ENCODE peak calls at places on chromosomes 2 and 18, in nine cellular contexts. One of them, this sample, is unnamed.
A peak's percentile ranks its signal among the peaks of the same experiment; 100 is the strongest.

GRCh38 chr2:182949572-182950189 is 83.2 kb upstream of the FRZB start:
- DNase-seq in IMR-90: peak; percentile 30
- DNase-seq in breast epithelium: no peak
- DNase-seq in tibial nerve: no peak
- DNase-seq in spleen: no peak
- DNase-seq in uterus: no peak
- DNase-seq in lower leg skin: no peak
- DNase-seq in ovary: no peak
- DNase-seq in adrenal gland: no peak
- DNase-seq in this sample: no peak

GRCh38 chr2:660029-660428 is 17.2 kb downstream of the TMEM18 start:
- DNase-seq in IMR-90: no peak
- DNase-seq in breast epithelium: no peak
- DNase-seq in tibial nerve: no peak
- DNase-seq in spleen: no peak
- DNase-seq in uterus: no peak
- DNase-seq in lower leg skin: no peak
- DNase-seq in ovary: no peak
- DNase-seq in adrenal gland: peak; percentile 41
- DNase-seq in this sample: no peak

GRCh38 chr2:68024450-68024849 is 38.4 kb downstream of the C1D start:
- DNase-seq in IMR-90: no peak
- DNase-seq in breast epithelium: no peak
- DNase-seq in tibial nerve: no peak
- DNase-seq in spleen: no peak
- DNase-seq in uterus: no peak
- DNase-seq in lower leg skin: no peak
- DNase-seq in ovary: no peak
- DNase-seq in adrenal gland: no peak
- DNase-seq in this sample: no peak

GRCh38 chr2:231168460-231169139 is 29.8 kb upstream of the ARMC9 start:
- DNase-seq in IMR-90: no peak
- DNase-seq in breast epithelium: no peak
- DNase-seq in tibial nerve: no peak
- DNase-seq in spleen: no peak
- DNase-seq in uterus: no peak
- DNase-seq in lower leg skin: no peak
- DNase-seq in ovary: no peak
- DNase-seq in adrenal gland: no peak
- DNase-seq in this sample: no peak

GRCh38 chr2:33785201-33786106 is 186.4 kb upstream of the FAM98A start:
- DNase-seq in IMR-90: peak; percentile 10
- DNase-seq in breast epithelium: no peak
- DNase-seq in tibial nerve: no peak
- DNase-seq in spleen: no peak
- DNase-seq in uterus: no peak
- DNase-seq in lower leg skin: no peak
- DNase-seq in ovary: no peak
- DNase-seq in adrenal gland: no peak
- DNase-seq in this sample: no peak

GRCh38 chr2:171167352-171167997 is 6.8 kb upstream of the TLK1 start:
- DNase-seq in IMR-90: peak; percentile 24
- DNase-seq in breast epithelium: no peak
- DNase-seq in tibial nerve: no peak
- DNase-seq in spleen: no peak
- DNase-seq in uterus: no peak
- DNase-seq in lower leg skin: no peak
- DNase-seq in ovary: no peak
- DNase-seq in adrenal gland: no peak
- DNase-seq in this sample: no peak

GRCh38 chr18:25278415-25278814 is 73.6 kb downstream of the ZNF521 start:
- DNase-seq in IMR-90: peak; percentile 13
- DNase-seq in breast epithelium: no peak
- DNase-seq in tibial nerve: no peak
- DNase-seq in spleen: no peak
- DNase-seq in uterus: no peak
- DNase-seq in lower leg skin: no peak
- DNase-seq in ovary: no peak
- DNase-seq in adrenal gland: no peak
- DNase-seq in this sample: no peak

GRCh38 chr2:46257476-46257875 is 39.7 kb upstream of the EPAS1 start:
- DNase-seq in IMR-90: peak; percentile 78
- DNase-seq in breast epithelium: no peak
- DNase-seq in tibial nerve: no peak
- DNase-seq in spleen: no peak
- DNase-seq in uterus: no peak
- DNase-seq in lower leg skin: no peak
- DNase-seq in ovary: no peak
- DNase-seq in adrenal gland: no peak
- DNase-seq in this sample: no peak

DNA sequence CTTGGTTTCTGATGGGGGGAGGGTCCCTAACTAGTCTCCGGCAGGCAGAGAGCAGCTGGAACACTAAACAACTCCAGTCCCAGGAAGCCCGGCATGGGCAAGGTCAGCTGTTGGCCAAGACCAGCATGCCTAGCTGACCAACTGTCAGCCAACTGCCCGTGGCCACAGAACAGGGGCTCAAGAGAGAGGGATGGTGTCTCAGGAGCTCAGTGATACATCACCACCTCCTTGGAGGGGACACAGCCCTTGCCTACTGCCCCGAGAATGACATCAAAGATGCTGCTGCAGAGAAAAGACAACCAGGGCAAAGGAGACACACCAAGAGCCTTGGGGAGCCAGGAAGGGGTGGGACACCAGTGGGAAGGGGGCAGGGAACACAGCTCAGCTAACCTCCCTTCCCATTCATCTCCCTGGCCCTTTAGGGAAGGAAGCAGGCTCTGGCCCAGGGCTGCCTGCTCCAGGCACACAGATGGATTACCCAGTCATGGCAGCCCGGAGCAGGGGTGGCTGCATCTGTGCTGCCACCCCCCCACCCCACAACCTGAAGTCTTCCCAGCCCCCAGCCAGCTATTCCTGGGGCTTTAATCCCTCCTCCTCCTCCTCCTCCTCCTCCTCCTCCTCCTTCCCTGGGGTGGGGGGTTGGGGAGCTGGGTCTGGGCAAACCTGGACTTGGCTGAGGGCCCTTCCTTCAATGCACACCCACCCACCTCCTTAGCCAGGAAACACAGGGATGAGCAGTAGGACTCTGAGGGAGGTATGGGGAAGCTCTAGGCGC is 1.9 kb downstream of the BIN1 start:
- DNase-seq in IMR-90: no peak
- DNase-seq in breast epithelium: peak; percentile 48
- DNase-seq in tibial nerve: no peak
- DNase-seq in spleen: peak; percentile 74
- DNase-seq in uterus: peak; percentile 22
- DNase-seq in lower leg skin: no peak
- DNase-seq in ovary: no peak
- DNase-seq in adrenal gland: peak; percentile 60
- DNase-seq in this sample: no peak
- TF ChIP-seq POLR2A in IMR-90: no peak
- TF ChIP-seq POLR2A in breast epithelium: no peak
- TF ChIP-seq POLR2A in tibial nerve: no peak
- TF ChIP-seq POLR2A in spleen: no peak
- TF ChIP-seq POLR2A in uterus: no peak
- TF ChIP-seq POLR2A in lower leg skin: no peak
- TF ChIP-seq POLR2A in ovary: no peak
- TF ChIP-seq POLR2A in adrenal gland: no peak
- TF ChIP-seq POLR2A in this sample: no peak

GRCh38 chr2:203705184-203705583 is 1.3 kb upstream of the CD28 start:
- DNase-seq in IMR-90: no peak
- DNase-seq in breast epithelium: no peak
- DNase-seq in tibial nerve: no peak
- DNase-seq in spleen: no peak
- DNase-seq in uterus: no peak
- DNase-seq in lower leg skin: no peak
- DNase-seq in ovary: no peak
- DNase-seq in adrenal gland: no peak
- DNase-seq in this sample: no peak

GRCh38 chr2:203708846-203709815 is 2.7 kb downstream of the CD28 start:
- DNase-seq in IMR-90: no peak
- DNase-seq in breast epithelium: no peak
- DNase-seq in tibial nerve: no peak
- DNase-seq in spleen: no peak
- DNase-seq in uterus: no peak
- DNase-seq in lower leg skin: no peak
- DNase-seq in ovary: no peak
- DNase-seq in adrenal gland: no peak
- DNase-seq in this sample: no peak

GRCh38 chr2:203710211-203710610 is 3.8 kb downstream of the CD28 start:
- DNase-seq in IMR-90: no peak
- DNase-seq in breast epithelium: no peak
- DNase-seq in tibial nerve: no peak
- DNase-seq in spleen: no peak
- DNase-seq in uterus: no peak
- DNase-seq in lower leg skin: no peak
- DNase-seq in ovary: no peak
- DNase-seq in adrenal gland: no peak
- DNase-seq in this sample: no peak

GRCh38 chr2:203707530-203707929 is 1.1 kb downstream of the CD28 start:
- DNase-seq in IMR-90: no peak
- DNase-seq in breast epithelium: no peak
- DNase-seq in tibial nerve: no peak
- DNase-seq in spleen: no peak
- DNase-seq in uterus: no peak
- DNase-seq in lower leg skin: no peak
- DNase-seq in ovary: no peak
- DNase-seq in adrenal gland: no peak
- DNase-seq in this sample: no peak

DNA sequence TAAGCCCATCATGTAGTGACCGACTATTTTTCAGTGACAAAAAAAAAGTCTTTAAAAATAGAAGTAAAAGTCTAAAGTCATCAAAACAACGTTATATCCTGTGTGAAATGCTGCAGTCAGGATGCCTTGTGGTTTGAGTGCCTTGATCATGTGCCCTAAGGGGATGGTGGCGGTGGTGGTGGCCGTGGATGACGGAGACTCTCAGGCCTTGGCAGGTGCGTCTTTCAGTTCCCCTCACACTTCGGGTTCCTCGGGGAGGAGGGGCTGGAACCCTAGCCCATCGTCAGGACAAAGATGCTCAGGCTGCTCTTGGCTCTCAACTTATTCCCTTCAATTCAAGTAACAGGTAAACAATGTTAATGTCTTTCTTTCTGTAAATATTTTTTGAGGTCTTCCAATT is at the start of gene CD28:
- DNase-seq in IMR-90: no peak
- DNase-seq in breast epithelium: no peak
- DNase-seq in tibial nerve: peak; percentile 22
- DNase-seq in spleen: peak; percentile 91
- DNase-seq in uterus: no peak
- DNase-seq in lower leg skin: no peak
- DNase-seq in ovary: no peak
- DNase-seq in adrenal gland: no peak
- DNase-seq in this sample: no peak
- TF ChIP-seq POLR2A in IMR-90: no peak
- TF ChIP-seq POLR2A in breast epithelium: no peak
- TF ChIP-seq POLR2A in tibial nerve: no peak
- TF ChIP-seq POLR2A in spleen: no peak
- TF ChIP-seq POLR2A in uterus: no peak
- TF ChIP-seq POLR2A in lower leg skin: no peak
- TF ChIP-seq POLR2A in ovary: no peak
- TF ChIP-seq POLR2A in adrenal gland: no peak
- TF ChIP-seq POLR2A in this sample: no peak

GRCh38 chr2:217147751-217148318 is 288.0 kb upstream of the TNP1 start:
- DNase-seq in IMR-90: peak; percentile 70
- DNase-seq in breast epithelium: no peak
- DNase-seq in tibial nerve: no peak
- DNase-seq in spleen: no peak
- DNase-seq in uterus: no peak
- DNase-seq in lower leg skin: no peak
- DNase-seq in ovary: no peak
- DNase-seq in adrenal gland: no peak
- DNase-seq in this sample: no peak
- TF ChIP-seq POLR2A in IMR-90: no peak
- TF ChIP-seq POLR2A in breast epithelium: no peak
- TF ChIP-seq POLR2A in tibial nerve: no peak
- TF ChIP-seq POLR2A in spleen: no peak
- TF ChIP-seq POLR2A in uterus: no peak
- TF ChIP-seq POLR2A in lower leg skin: no peak
- TF ChIP-seq POLR2A in ovary: no peak
- TF ChIP-seq POLR2A in adrenal gland: no peak
- TF ChIP-seq POLR2A in this sample: no peak

GRCh38 chr2:157438907-157439791 is 4.7 kb downstream of the CYTIP start:
- DNase-seq in IMR-90: no peak
- DNase-seq in breast epithelium: no peak
- DNase-seq in tibial nerve: no peak
- DNase-seq in spleen: no peak
- DNase-seq in uterus: no peak
- DNase-seq in lower leg skin: no peak
- DNase-seq in ovary: no peak
- DNase-seq in adrenal gland: no peak
- DNase-seq in this sample: no peak

GRCh38 chr2:157440404-157441071 is 3.4 kb downstream of the CYTIP start:
- DNase-seq in IMR-90: no peak
- DNase-seq in breast epithelium: no peak
- DNase-seq in tibial nerve: no peak
- DNase-seq in spleen: peak; percentile 75
- DNase-seq in uterus: no peak
- DNase-seq in lower leg skin: no peak
- DNase-seq in ovary: no peak
- DNase-seq in adrenal gland: no peak
- DNase-seq in this sample: no peak

GRCh38 chr2:157442136-157442535 is 1.8 kb downstream of the CYTIP start:
- DNase-seq in IMR-90: no peak
- DNase-seq in breast epithelium: no peak
- DNase-seq in tibial nerve: no peak
- DNase-seq in spleen: no peak
- DNase-seq in uterus: no peak
- DNase-seq in lower leg skin: no peak
- DNase-seq in ovary: no peak
- DNase-seq in adrenal gland: no peak
- DNase-seq in this sample: no peak

GRCh38 chr2:157441072-157441454 is 2.8 kb downstream of the CYTIP start:
- DNase-seq in IMR-90: no peak
- DNase-seq in breast epithelium: no peak
- DNase-seq in tibial nerve: no peak
- DNase-seq in spleen: no peak
- DNase-seq in uterus: no peak
- DNase-seq in lower leg skin: no peak
- DNase-seq in ovary: no peak
- DNase-seq in adrenal gland: no peak
- DNase-seq in this sample: no peak

DNA sequence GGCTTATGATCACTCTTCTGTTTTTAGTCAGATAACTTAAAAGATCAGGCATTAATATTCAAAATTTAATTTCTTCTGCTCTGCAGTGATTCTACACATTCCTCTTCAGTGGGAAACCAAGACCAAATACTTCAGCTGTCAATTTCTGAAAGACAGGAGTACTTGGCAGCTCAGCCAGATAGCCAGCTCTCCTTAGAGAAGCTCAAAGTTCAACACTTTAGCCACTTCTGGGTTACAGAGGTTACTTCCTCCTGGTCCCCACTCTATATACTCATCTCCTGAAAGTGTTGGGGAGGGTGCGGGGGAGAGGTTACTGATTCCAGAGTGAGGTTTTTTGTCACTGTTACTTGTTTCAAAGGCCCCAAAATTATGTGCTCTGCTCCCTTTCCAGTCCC is 4.1 kb downstream of the CYTIP start:
- DNase-seq in IMR-90: no peak
- DNase-seq in breast epithelium: no peak
- DNase-seq in tibial nerve: no peak
- DNase-seq in spleen: no peak
- DNase-seq in uterus: no peak
- DNase-seq in lower leg skin: no peak
- DNase-seq in ovary: no peak
- DNase-seq in adrenal gland: no peak
- DNase-seq in this sample: no peak
- TF ChIP-seq POLR2A in IMR-90: no peak
- TF ChIP-seq POLR2A in breast epithelium: no peak
- TF ChIP-seq POLR2A in tibial nerve: no peak
- TF ChIP-seq POLR2A in spleen: no peak
- TF ChIP-seq POLR2A in uterus: no peak
- TF ChIP-seq POLR2A in lower leg skin: no peak
- TF ChIP-seq POLR2A in ovary: no peak
- TF ChIP-seq POLR2A in adrenal gland: no peak
- TF ChIP-seq POLR2A in this sample: no peak